ENCODE peak calls at places on chromosomes 11 and 22, in eight cellular contexts. M is neuronal stem cell, Q is hepatocyte, L is cardiac muscle cell, C is A549, U is HAP-1, A is left ventricle myocardium inferior, I is heart right ventricle. J is an unnamed sample. For H3K9me3, the result is how much of the 10 kb centered on the place peaks cover.

GRCh38 chr22:39570665-39571064 is at the start of gene CACNA1I:
- DNase-seq in U (no peak), M (no peak), C (no peak), A (no peak), L (no peak), Q (no peak), I (no peak), J (no peak)

GRCh38 chr11:118618115-118618990 is 10.9 kb downstream of the PHLDB1 start:
- DNase-seq in M (no peak), U (no peak), Q (no peak), L (peak), C (no peak), A (peak), I (peak), J (no peak)

GRCh38 chr11:88231894-88232482 is 56.7 kb upstream of the RAB38 start:
- DNase-seq in M (peak), A (no peak), U (peak), I (no peak), L (peak), Q (peak), C (peak), J (peak)

GRCh38 chr11:19772480-19772879 is 59.8 kb downstream of the NAV2 start:
- DNase-seq in U (no peak), A (no peak), L (no peak), Q (no peak), I (no peak), C (no peak), M (no peak), J (peak)

GRCh38 chr11:1121343-1122331 is 36.1 kb upstream of the MUC5AC start:
- DNase-seq in A (no peak), L (no peak), Q (no peak), M (no peak), I (no peak), U (peak), C (peak), J (no peak)

GRCh38 chr22:25008666-25009065 is 56.1 kb downstream of the KIAA1671 start:
- DNase-seq in M (no peak), A (peak), L (no peak), C (no peak), U (no peak), Q (no peak), I (no peak), J (no peak)

GRCh38 chr11:128728767-128729587 is 35.1 kb downstream of the FLI1 start:
- DNase-seq in I (no peak), L (no peak), Q (no peak), U (no peak), A (no peak), M (no peak), C (no peak), J (no peak)

GRCh38 chr11:122393209-122393850 is 262.2 kb upstream of the UBASH3B start:
- DNase-seq in I (no peak), A (no peak), Q (no peak), L (peak), M (no peak), U (no peak), C (no peak), J (no peak)

GRCh38 chr11:67055812-67056211 is 835 bp upstream of the RHOD start:
- DNase-seq in M (no peak), L (peak), A (no peak), I (no peak), U (no peak), C (no peak), Q (peak), J (no peak)

GRCh38 chr11:75259711-75260110 is 19.1 kb downstream of the TPBGL start:
- DNase-seq in L (no peak), U (no peak), M (no peak), Q (no peak), C (no peak), A (no peak), I (no peak), J (no peak)

GRCh38 chr11:120039031-120039430 is 98.9 kb downstream of the TRIM29 start:
- DNase-seq in I (no peak), Q (no peak), U (no peak), C (no peak), L (no peak), A (no peak), M (no peak), J (no peak)

GRCh38 chr11:106091480-106092123 is 14.1 kb downstream of the AASDHPPT start:
- DNase-seq in I (no peak), Q (peak), U (no peak), A (no peak), M (no peak), C (no peak), L (peak), J (no peak)

GRCh38 chr11:76702378-76703128 is 32.0 kb upstream of the LRRC32 start:
- DNase-seq in C (no peak), Q (no peak), L (no peak), A (no peak), U (no peak), I (no peak), M (no peak), J (no peak)

GRCh38 chr22:25747245-25747944 is 5.4 kb downstream of the MYO18B start:
- DNase-seq in M (no peak), C (peak), Q (peak), L (peak), A (no peak), I (no peak), U (no peak), J (no peak)

GRCh38 chr11:134532176-134532920 is 120.3 kb upstream of the B3GAT1 start:
- DNase-seq in C (no peak), I (no peak), M (no peak), U (no peak), A (no peak), L (no peak), Q (no peak), J (no peak)

GRCh38 chr11:83998921-83999320 is 712.8 kb upstream of the CCDC90B start:
- DNase-seq in I (no peak), A (no peak), L (no peak), U (no peak), M (no peak), C (no peak), Q (no peak), J (no peak)

GRCh38 chr11:48000432-48000831 is 20.1 kb downstream of the PTPRJ start:
- DNase-seq in I (no peak), Q (no peak), C (no peak), M (no peak), A (no peak), U (no peak), L (no peak), J (no peak)

DNA sequence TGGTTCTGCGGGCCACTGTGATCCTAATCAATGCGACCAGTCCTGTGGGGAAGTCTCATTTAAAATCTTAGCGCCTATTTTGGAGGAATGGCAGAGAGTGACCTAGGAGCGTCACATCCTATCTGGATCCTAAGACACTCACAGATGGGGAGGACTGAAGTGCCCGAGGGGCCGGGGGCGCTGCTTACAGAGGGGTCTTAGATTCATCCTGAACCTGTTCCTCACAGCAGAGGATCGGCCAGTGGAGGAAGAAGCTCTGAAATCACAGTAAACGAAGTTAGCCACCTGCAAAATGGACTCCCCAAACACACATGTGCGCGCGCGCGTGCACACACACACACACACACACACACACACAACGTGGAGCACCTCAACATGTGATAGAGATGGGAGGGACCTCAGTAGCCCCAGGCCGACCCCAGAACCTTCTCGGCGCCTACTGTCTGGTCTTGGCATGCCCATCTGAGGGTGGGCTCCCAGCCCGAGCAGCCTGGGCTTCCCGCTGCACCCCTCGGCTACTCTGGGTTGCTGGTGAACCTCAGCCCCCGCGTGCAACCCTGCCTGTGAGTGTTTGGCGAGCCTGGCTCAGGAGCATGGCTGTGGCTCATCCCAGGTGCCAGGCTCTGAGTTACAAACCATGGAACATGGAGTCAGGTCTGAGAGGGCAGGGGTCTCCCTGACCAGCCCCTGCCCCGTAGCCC is 613.3 kb downstream of the TBC1D22A start:
- DNase-seq in Q (no peak), A (no peak), M (no peak), C (no peak), I (no peak), L (no peak), U (no peak), J (no peak)
- H3K9me3 ChIP-seq in Q (under half), A (under half), M (under half), C (under half), I (under half), L (under half), U (under half), J (under half)

DNA sequence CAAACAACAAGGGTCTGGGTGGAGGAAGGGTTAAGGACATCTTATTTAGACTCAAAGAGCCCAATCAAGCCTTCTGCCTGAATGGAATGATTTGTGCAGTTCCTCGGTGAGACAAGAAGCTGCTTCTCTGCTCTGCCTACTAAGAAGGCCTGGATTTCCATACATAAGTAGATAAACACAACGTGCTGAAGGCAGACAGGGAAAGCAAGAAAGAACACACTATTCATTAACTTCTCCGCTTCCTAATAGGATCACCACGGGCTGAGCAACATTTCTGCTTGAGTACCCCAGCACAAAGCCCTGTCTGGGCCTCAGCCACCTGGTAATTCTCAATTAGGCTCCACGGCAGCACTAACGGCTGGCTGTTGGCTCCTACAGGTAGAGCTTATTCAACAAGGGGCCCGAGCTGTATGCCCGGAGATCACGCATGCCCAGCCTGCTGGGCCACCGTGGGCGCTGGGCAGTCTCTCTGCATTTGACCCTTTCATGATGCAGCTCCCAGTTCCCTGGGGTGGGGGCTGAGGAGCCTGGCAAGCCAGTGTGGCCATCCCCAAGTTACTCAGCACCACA is 1156.6 kb downstream of the TBC1D22A start:
- DNase-seq in U (no peak), I (no peak), M (peak), Q (no peak), C (no peak), L (no peak), A (no peak), J (no peak)
- H3K9me3 ChIP-seq in U (under half), I (under half), M (under half), Q (under half), C (under half), L (under half), A (under half), J (under half)

GRCh38 chr22:11598492-11599440 is 3929.2 kb upstream of the OR11H1 start:
- DNase-seq in Q (no peak), L (no peak), M (no peak), A (no peak), I (no peak), U (no peak), C (no peak), J (no peak)
- H3K9me3 ChIP-seq in Q (under half), L (under half), M (under half), A (half or more), I (half or more), U (under half), C (under half), J (under half)

DNA sequence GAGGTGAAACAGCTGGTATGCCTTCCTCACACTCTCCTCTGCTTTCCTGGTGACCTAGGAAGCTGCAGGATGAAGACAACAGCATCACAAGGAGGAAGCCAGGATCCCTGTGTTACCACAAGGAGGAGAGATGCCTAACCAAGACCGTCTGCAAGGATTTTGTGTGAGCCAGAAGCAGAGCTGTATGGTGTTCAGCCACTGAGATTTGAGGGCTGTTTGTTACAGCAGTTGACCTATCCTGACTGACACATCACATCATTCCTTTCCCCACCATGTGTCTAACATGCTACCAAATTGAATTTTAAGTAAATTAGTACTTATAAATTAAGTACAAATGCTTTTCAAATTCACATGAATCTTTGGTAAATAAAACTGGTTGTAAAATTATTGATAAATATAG is 8.9 kb upstream of the CHKA start:
- DNase-seq in L (no peak), Q (no peak), I (no peak), U (no peak), A (no peak), C (no peak), M (no peak), J (no peak)
- H3K9me3 ChIP-seq in L (under half), Q (under half), I (under half), U (under half), A (under half), C (under half), M (under half), J (under half)

DNA sequence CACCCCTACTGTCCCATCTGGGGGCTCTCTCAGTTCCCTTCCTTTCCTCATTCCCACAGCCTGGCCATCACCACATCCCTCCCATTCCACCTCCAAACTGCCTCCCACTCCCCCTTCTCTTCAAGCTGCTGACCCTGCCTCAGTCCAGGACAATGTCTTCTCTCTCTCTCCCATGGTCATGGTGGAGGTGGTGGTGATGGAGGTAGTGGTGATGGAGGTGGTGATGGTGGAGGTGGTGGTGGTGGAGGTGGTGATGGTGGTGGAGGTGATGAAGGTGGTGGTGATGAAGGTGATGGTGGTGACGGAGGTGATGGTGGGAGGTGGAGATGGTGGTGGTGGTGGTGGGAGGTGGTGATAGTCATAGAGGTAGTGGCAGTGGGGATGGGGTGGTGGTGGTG is 87.0 kb downstream of the MPPED1 start:
- DNase-seq in L (no peak), A (no peak), M (no peak), I (no peak), Q (no peak), C (no peak), U (no peak), J (no peak)
- H3K9me3 ChIP-seq in L (under half), A (under half), M (under half), I (under half), Q (under half), C (under half), U (under half), J (under half)

GRCh38 chr22:48555606-48556005 is 1272.1 kb downstream of the BRD1 start:
- DNase-seq in U (no peak), M (no peak), C (no peak), A (no peak), Q (no peak), I (no peak), L (no peak), J (no peak)
- H3K9me3 ChIP-seq in U (under half), M (under half), C (under half), A (under half), Q (under half), I (under half), L (under half), J (half or more)

GRCh38 chr11:91749231-91749630 is 475.4 kb upstream of the FAT3 start:
- DNase-seq in I (no peak), M (no peak), U (no peak), A (no peak), C (no peak), L (no peak), Q (no peak), J (no peak)
- H3K9me3 ChIP-seq in I (under half), M (under half), U (under half), A (under half), C (under half), L (under half), Q (under half), J (under half)

GRCh38 chr22:36764641-36765040 is 11.3 kb downstream of the IFT27 start:
- DNase-seq in L (no peak), C (no peak), U (peak), Q (no peak), M (no peak), I (no peak), A (no peak), J (no peak)
- H3K9me3 ChIP-seq in L (under half), C (under half), U (under half), Q (under half), M (under half), I (under half), A (under half), J (under half)

GRCh38 chr11:36249271-36249670 is 40.0 kb downstream of the COMMD9 start:
- DNase-seq in M (no peak), U (no peak), A (no peak), L (peak), C (no peak), I (no peak), Q (peak), J (no peak)

GRCh38 chr11:36257351-36257750 is 31.9 kb downstream of the COMMD9 start:
- DNase-seq in U (no peak), A (no peak), M (no peak), L (peak), I (no peak), C (no peak), Q (no peak), J (no peak)

GRCh38 chr11:36251716-36252307 is 37.4 kb downstream of the COMMD9 start:
- DNase-seq in L (no peak), A (no peak), Q (no peak), M (no peak), U (no peak), I (no peak), C (no peak), J (no peak)

GRCh38 chr11:36254739-36255138 is 34.5 kb downstream of the COMMD9 start:
- DNase-seq in Q (no peak), M (no peak), C (no peak), A (no peak), I (no peak), L (no peak), U (no peak), J (no peak)

DNA sequence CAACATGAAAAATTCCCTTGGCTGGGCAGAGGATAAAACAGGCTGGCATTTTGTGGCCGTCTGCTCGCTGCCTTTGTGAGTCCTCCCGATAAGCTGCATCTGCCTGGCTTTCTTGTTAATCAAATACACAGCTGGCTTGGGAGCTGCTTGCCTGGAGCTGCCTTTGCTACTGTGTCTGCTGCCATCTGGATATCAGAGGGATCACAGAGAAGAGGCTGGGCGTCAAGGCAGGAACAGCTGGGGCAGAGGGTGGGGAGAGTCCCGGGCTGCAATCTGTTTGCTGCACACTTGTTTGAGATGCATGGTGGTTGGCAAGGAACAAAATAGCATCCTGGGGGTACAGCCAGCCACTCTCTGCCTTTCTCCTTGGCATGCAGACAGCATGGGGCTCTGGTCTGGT is 36.0 kb downstream of the COMMD9 start:
- DNase-seq in A (no peak), Q (no peak), I (no peak), L (no peak), M (no peak), U (no peak), C (no peak), J (no peak)
- H3K9me3 ChIP-seq in A (under half), Q (under half), I (under half), L (under half), M (under half), U (under half), C (under half), J (under half)

GRCh38 chr22:49587421-49587820 is 240.3 kb downstream of the BRD1 start:
- DNase-seq in C (no peak), A (no peak), L (no peak), I (no peak), Q (no peak), U (no peak), M (no peak), J (no peak)

GRCh38 chr22:49585695-49586243 is 241.9 kb downstream of the BRD1 start:
- DNase-seq in M (no peak), I (no peak), C (no peak), A (no peak), Q (no peak), L (no peak), U (no peak), J (no peak)

GRCh38 chr22:49587987-49588386 is 239.7 kb downstream of the BRD1 start:
- DNase-seq in U (no peak), Q (no peak), M (no peak), I (no peak), C (no peak), A (no peak), L (no peak), J (no peak)

GRCh38 chr22:49586244-49586748 is 241.4 kb downstream of the BRD1 start:
- DNase-seq in I (no peak), U (no peak), M (no peak), C (no peak), L (no peak), Q (no peak), A (no peak), J (no peak)

GRCh38 chr22:49586873-49587272 is 240.8 kb downstream of the BRD1 start:
- DNase-seq in U (no peak), Q (no peak), C (no peak), L (no peak), M (no peak), I (no peak), A (no peak), J (no peak)
- H3K9me3 ChIP-seq in U (under half), Q (under half), C (under half), L (under half), M (under half), I (under half), A (under half), J (under half)